ENCODE peak calls at places on chromosome 14, in seven cellular contexts. One of them, this sample, is unnamed.
A peak's percentile ranks its signal among the peaks of the same experiment; 100 is the strongest.

GRCh38 chr14:55005071-55005470 is 21.8 kb downstream of the WDHD1 start:
- DNase-seq in A549: no peak
- DNase-seq in neural progenitor cell: no peak
- DNase-seq in NT2/D1: no peak
- DNase-seq in upper lobe of right lung: no peak
- DNase-seq in stomach: no peak
- DNase-seq in mucosa of descending colon: no peak
- DNase-seq in this sample: no peak

GRCh38 chr14:101185946-101186345 is 282.4 kb upstream of the RTL1 start:
- DNase-seq in A549: no peak
- DNase-seq in neural progenitor cell: no peak
- DNase-seq in NT2/D1: no peak
- DNase-seq in upper lobe of right lung: no peak
- DNase-seq in stomach: no peak
- DNase-seq in mucosa of descending colon: no peak
- DNase-seq in this sample: peak; percentile 20

GRCh38 chr14:104973215-104974145 is 4.7 kb downstream of the AHNAK2 start:
- DNase-seq in A549: peak; percentile 85
- DNase-seq in neural progenitor cell: peak; percentile 60
- DNase-seq in NT2/D1: no peak
- DNase-seq in upper lobe of right lung: peak; percentile 87
- DNase-seq in stomach: peak; percentile 84
- DNase-seq in mucosa of descending colon: peak; percentile 87
- DNase-seq in this sample: peak; percentile 72

GRCh38 chr14:101410126-101410525 is 151.2 kb upstream of the DIO3 start:
- DNase-seq in A549: no peak
- DNase-seq in neural progenitor cell: no peak
- DNase-seq in NT2/D1: no peak
- DNase-seq in upper lobe of right lung: no peak
- DNase-seq in stomach: no peak
- DNase-seq in mucosa of descending colon: no peak
- DNase-seq in this sample: no peak

GRCh38 chr14:51473808-51474207 is 177.9 kb upstream of the FRMD6 start:
- DNase-seq in A549: no peak
- DNase-seq in neural progenitor cell: no peak
- DNase-seq in NT2/D1: no peak
- DNase-seq in upper lobe of right lung: no peak
- DNase-seq in stomach: no peak
- DNase-seq in mucosa of descending colon: no peak
- DNase-seq in this sample: no peak

GRCh38 chr14:88229428-88229827 is 93.6 kb downstream of the KCNK10 start:
- DNase-seq in A549: no peak
- DNase-seq in neural progenitor cell: no peak
- DNase-seq in NT2/D1: no peak
- DNase-seq in upper lobe of right lung: no peak
- DNase-seq in stomach: no peak
- DNase-seq in mucosa of descending colon: no peak
- DNase-seq in this sample: no peak

GRCh38 chr14:56064513-56064912 is 53.7 kb upstream of the PELI2 start:
- DNase-seq in A549: no peak
- DNase-seq in neural progenitor cell: no peak
- DNase-seq in NT2/D1: no peak
- DNase-seq in upper lobe of right lung: no peak
- DNase-seq in stomach: no peak
- DNase-seq in mucosa of descending colon: no peak
- DNase-seq in this sample: no peak

GRCh38 chr14:90295870-90296516 is 35.7 kb downstream of the NRDE2 start:
- DNase-seq in A549: no peak
- DNase-seq in neural progenitor cell: no peak
- DNase-seq in NT2/D1: no peak
- DNase-seq in upper lobe of right lung: no peak
- DNase-seq in stomach: no peak
- DNase-seq in mucosa of descending colon: no peak
- DNase-seq in this sample: no peak

GRCh38 chr14:68074765-68075381 is 255.3 kb downstream of the RAD51B start:
- DNase-seq in A549: no peak
- DNase-seq in neural progenitor cell: no peak
- DNase-seq in NT2/D1: no peak
- DNase-seq in upper lobe of right lung: no peak
- DNase-seq in stomach: no peak
- DNase-seq in mucosa of descending colon: no peak
- DNase-seq in this sample: no peak

GRCh38 chr14:50763386-50764007 is 67.5 kb downstream of the NIN start:
- DNase-seq in A549: no peak
- DNase-seq in neural progenitor cell: no peak
- DNase-seq in NT2/D1: no peak
- DNase-seq in upper lobe of right lung: no peak
- DNase-seq in stomach: peak; percentile 63
- DNase-seq in mucosa of descending colon: no peak
- DNase-seq in this sample: no peak

GRCh38 chr14:44135972-44136371 is 371.1 kb downstream of the FSCB start:
- DNase-seq in A549: no peak
- DNase-seq in neural progenitor cell: no peak
- DNase-seq in NT2/D1: no peak
- DNase-seq in upper lobe of right lung: no peak
- DNase-seq in stomach: no peak
- DNase-seq in mucosa of descending colon: no peak
- DNase-seq in this sample: no peak

GRCh38 chr14:55802986-55803431 is 223.0 kb downstream of the KTN1 start:
- DNase-seq in A549: peak; percentile 54
- DNase-seq in neural progenitor cell: no peak
- DNase-seq in NT2/D1: no peak
- DNase-seq in upper lobe of right lung: no peak
- DNase-seq in stomach: no peak
- DNase-seq in mucosa of descending colon: no peak
- DNase-seq in this sample: no peak

GRCh38 chr14:101503431-101504095 is 57.7 kb upstream of the DIO3 start:
- DNase-seq in A549: no peak
- DNase-seq in neural progenitor cell: no peak
- DNase-seq in NT2/D1: no peak
- DNase-seq in upper lobe of right lung: peak; percentile 42
- DNase-seq in stomach: peak; percentile 22
- DNase-seq in mucosa of descending colon: no peak
- DNase-seq in this sample: peak; percentile 49

GRCh38 chr14:22466520-22466919 is 122.5 kb downstream of the DAD1 start:
- DNase-seq in A549: no peak
- DNase-seq in neural progenitor cell: peak; percentile 20
- DNase-seq in NT2/D1: no peak
- DNase-seq in upper lobe of right lung: no peak
- DNase-seq in stomach: no peak
- DNase-seq in mucosa of descending colon: no peak
- DNase-seq in this sample: no peak

GRCh38 chr14:22531451-22532344 is 57.3 kb downstream of the DAD1 start:
- DNase-seq in A549: no peak
- DNase-seq in neural progenitor cell: no peak
- DNase-seq in NT2/D1: no peak
- DNase-seq in upper lobe of right lung: no peak
- DNase-seq in stomach: no peak
- DNase-seq in mucosa of descending colon: no peak
- DNase-seq in this sample: no peak

GRCh38 chr14:101587403-101587998 is 26.2 kb downstream of the DIO3 start:
- DNase-seq in A549: no peak
- DNase-seq in neural progenitor cell: peak; percentile 85
- DNase-seq in NT2/D1: no peak
- DNase-seq in upper lobe of right lung: peak; percentile 38
- DNase-seq in stomach: no peak
- DNase-seq in mucosa of descending colon: peak; percentile 25
- DNase-seq in this sample: peak; percentile 66

GRCh38 chr14:96221841-96222240 is 17.2 kb downstream of the BDKRB2 start:
- DNase-seq in A549: no peak
- DNase-seq in neural progenitor cell: no peak
- DNase-seq in NT2/D1: no peak
- DNase-seq in upper lobe of right lung: no peak
- DNase-seq in stomach: no peak
- DNase-seq in mucosa of descending colon: no peak
- DNase-seq in this sample: no peak

GRCh38 chr14:96227428-96227827 is 22.8 kb downstream of the BDKRB2 start:
- DNase-seq in A549: no peak
- DNase-seq in neural progenitor cell: no peak
- DNase-seq in NT2/D1: no peak
- DNase-seq in upper lobe of right lung: peak; percentile 17
- DNase-seq in stomach: no peak
- DNase-seq in mucosa of descending colon: no peak
- DNase-seq in this sample: no peak

GRCh38 chr14:96224480-96225096 is 19.9 kb downstream of the BDKRB2 start:
- DNase-seq in A549: no peak
- DNase-seq in neural progenitor cell: no peak
- DNase-seq in NT2/D1: no peak
- DNase-seq in upper lobe of right lung: peak; percentile 40
- DNase-seq in stomach: no peak
- DNase-seq in mucosa of descending colon: no peak
- DNase-seq in this sample: no peak

GRCh38 chr14:96229315-96229714 is 24.7 kb downstream of the BDKRB2 start:
- DNase-seq in A549: no peak
- DNase-seq in neural progenitor cell: no peak
- DNase-seq in NT2/D1: no peak
- DNase-seq in upper lobe of right lung: peak; percentile 40
- DNase-seq in stomach: no peak
- DNase-seq in mucosa of descending colon: no peak
- DNase-seq in this sample: no peak

GRCh38 chr14:96225745-96226151 is 21.1 kb downstream of the BDKRB2 start:
- DNase-seq in A549: no peak
- DNase-seq in neural progenitor cell: peak; percentile 31
- DNase-seq in NT2/D1: no peak
- DNase-seq in upper lobe of right lung: peak; percentile 63
- DNase-seq in stomach: no peak
- DNase-seq in mucosa of descending colon: peak; percentile 80
- DNase-seq in this sample: no peak
- H3K4me1 ChIP-seq in A549: peaks cover 26% of the 10 kb centered on the region
- H3K4me1 ChIP-seq in neural progenitor cell: no peaks in the 10 kb centered on the region
- H3K4me1 ChIP-seq in NT2/D1: no peaks in the 10 kb centered on the region
- H3K4me1 ChIP-seq in upper lobe of right lung: peaks cover 9% of the 10 kb centered on the region
- H3K4me1 ChIP-seq in stomach: peaks cover 20% of the 10 kb centered on the region
- H3K4me1 ChIP-seq in mucosa of descending colon: peaks cover 24% of the 10 kb centered on the region
- H3K4me1 ChIP-seq in this sample: no peaks in the 10 kb centered on the region

GRCh38 chr14:103121161-103121845 is 2.0 kb upstream of the TNFAIP2 start:
- DNase-seq in A549: no peak
- DNase-seq in neural progenitor cell: no peak
- DNase-seq in NT2/D1: no peak
- DNase-seq in upper lobe of right lung: peak; percentile 85
- DNase-seq in stomach: no peak
- DNase-seq in mucosa of descending colon: peak; percentile 76
- DNase-seq in this sample: peak; percentile 90

GRCh38 chr14:103115845-103116572 is 7.3 kb upstream of the TNFAIP2 start:
- DNase-seq in A549: no peak
- DNase-seq in neural progenitor cell: no peak
- DNase-seq in NT2/D1: no peak
- DNase-seq in upper lobe of right lung: no peak
- DNase-seq in stomach: no peak
- DNase-seq in mucosa of descending colon: no peak
- DNase-seq in this sample: no peak

GRCh38 chr14:103118019-103118662 is 5.1 kb upstream of the TNFAIP2 start:
- DNase-seq in A549: no peak
- DNase-seq in neural progenitor cell: no peak
- DNase-seq in NT2/D1: no peak
- DNase-seq in upper lobe of right lung: no peak
- DNase-seq in stomach: no peak
- DNase-seq in mucosa of descending colon: no peak
- DNase-seq in this sample: no peak

GRCh38 chr14:103116645-103117044 is 6.6 kb upstream of the TNFAIP2 start:
- DNase-seq in A549: no peak
- DNase-seq in neural progenitor cell: no peak
- DNase-seq in NT2/D1: no peak
- DNase-seq in upper lobe of right lung: no peak
- DNase-seq in stomach: no peak
- DNase-seq in mucosa of descending colon: no peak
- DNase-seq in this sample: no peak

GRCh38 chr14:103118663-103119404 is 4.4 kb upstream of the TNFAIP2 start:
- DNase-seq in A549: no peak
- DNase-seq in neural progenitor cell: no peak
- DNase-seq in NT2/D1: no peak
- DNase-seq in upper lobe of right lung: peak; percentile 93
- DNase-seq in stomach: peak; percentile 53
- DNase-seq in mucosa of descending colon: peak; percentile 86
- DNase-seq in this sample: peak; percentile 95
- H3K4me1 ChIP-seq in A549: peaks cover 77% of the 10 kb centered on the region
- H3K4me1 ChIP-seq in neural progenitor cell: peaks cover 25% of the 10 kb centered on the region
- H3K4me1 ChIP-seq in NT2/D1: peaks cover 7% of the 10 kb centered on the region
- H3K4me1 ChIP-seq in upper lobe of right lung: peaks cover 67% of the 10 kb centered on the region
- H3K4me1 ChIP-seq in stomach: peaks cover 71% of the 10 kb centered on the region
- H3K4me1 ChIP-seq in mucosa of descending colon: peaks cover 39% of the 10 kb centered on the region
- H3K4me1 ChIP-seq in this sample: peaks cover 68% of the 10 kb centered on the region

DNA sequence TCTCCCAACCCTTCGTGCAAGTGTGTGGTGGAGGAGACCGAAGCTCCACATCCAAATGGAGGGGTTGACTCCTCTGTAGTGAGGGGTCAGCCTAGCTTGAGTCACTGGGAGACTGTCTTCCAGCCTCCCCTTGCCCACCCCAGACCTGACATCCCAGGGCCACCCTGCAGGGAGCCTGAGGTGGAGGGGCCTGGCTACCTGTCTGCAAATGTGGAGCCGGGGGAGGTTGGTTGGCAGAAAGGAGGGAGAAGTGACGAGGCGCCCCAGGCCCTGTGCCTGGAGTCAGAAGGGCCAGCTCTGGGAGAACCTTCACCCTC is 37.5 kb downstream of the NFKBIA start:
- DNase-seq in A549: no peak
- DNase-seq in neural progenitor cell: no peak
- DNase-seq in NT2/D1: no peak
- DNase-seq in upper lobe of right lung: no peak
- DNase-seq in stomach: no peak
- DNase-seq in mucosa of descending colon: no peak
- DNase-seq in this sample: no peak
- H3K4me1 ChIP-seq in A549: peaks cover 58% of the 10 kb centered on the region
- H3K4me1 ChIP-seq in neural progenitor cell: peaks cover 16% of the 10 kb centered on the region
- H3K4me1 ChIP-seq in NT2/D1: peaks cover 8% of the 10 kb centered on the region
- H3K4me1 ChIP-seq in upper lobe of right lung: peaks cover 32% of the 10 kb centered on the region
- H3K4me1 ChIP-seq in stomach: peaks cover 34% of the 10 kb centered on the region
- H3K4me1 ChIP-seq in mucosa of descending colon: no peaks in the 10 kb centered on the region
- H3K4me1 ChIP-seq in this sample: peaks cover 9% of the 10 kb centered on the region

GRCh38 chr14:63435838-63436237 is 107.3 kb downstream of the PPP2R5E start:
- DNase-seq in A549: no peak
- DNase-seq in neural progenitor cell: no peak
- DNase-seq in NT2/D1: no peak
- DNase-seq in upper lobe of right lung: peak; percentile 83
- DNase-seq in stomach: peak; percentile 72
- DNase-seq in mucosa of descending colon: peak; percentile 61
- DNase-seq in this sample: no peak

GRCh38 chr14:63432888-63433552 is 110.2 kb downstream of the PPP2R5E start:
- DNase-seq in A549: no peak
- DNase-seq in neural progenitor cell: no peak
- DNase-seq in NT2/D1: no peak
- DNase-seq in upper lobe of right lung: no peak
- DNase-seq in stomach: no peak
- DNase-seq in mucosa of descending colon: no peak
- DNase-seq in this sample: no peak

GRCh38 chr14:63436286-63437098 is 106.7 kb downstream of the PPP2R5E start:
- DNase-seq in A549: no peak
- DNase-seq in neural progenitor cell: no peak
- DNase-seq in NT2/D1: no peak
- DNase-seq in upper lobe of right lung: no peak
- DNase-seq in stomach: no peak
- DNase-seq in mucosa of descending colon: no peak
- DNase-seq in this sample: no peak

GRCh38 chr14:63432228-63432627 is 110.9 kb downstream of the PPP2R5E start:
- DNase-seq in A549: no peak
- DNase-seq in neural progenitor cell: no peak
- DNase-seq in NT2/D1: no peak
- DNase-seq in upper lobe of right lung: no peak
- DNase-seq in stomach: no peak
- DNase-seq in mucosa of descending colon: no peak
- DNase-seq in this sample: no peak

GRCh38 chr14:63435204-63435603 is 108.0 kb downstream of the PPP2R5E start:
- DNase-seq in A549: no peak
- DNase-seq in neural progenitor cell: no peak
- DNase-seq in NT2/D1: no peak
- DNase-seq in upper lobe of right lung: no peak
- DNase-seq in stomach: no peak
- DNase-seq in mucosa of descending colon: no peak
- DNase-seq in this sample: no peak
- H3K4me1 ChIP-seq in A549: peaks cover 71% of the 10 kb centered on the region
- H3K4me1 ChIP-seq in neural progenitor cell: peaks cover 24% of the 10 kb centered on the region
- H3K4me1 ChIP-seq in NT2/D1: no peaks in the 10 kb centered on the region
- H3K4me1 ChIP-seq in upper lobe of right lung: peaks cover 46% of the 10 kb centered on the region
- H3K4me1 ChIP-seq in stomach: peaks cover 94% of the 10 kb centered on the region
- H3K4me1 ChIP-seq in mucosa of descending colon: peaks cover 34% of the 10 kb centered on the region
- H3K4me1 ChIP-seq in this sample: peaks cover 78% of the 10 kb centered on the region

This sample was measured in spleen.